ENCODE peak calls at places on chromosomes 2 and 18, in nine cellular contexts. X is progenitor cell of endocrine pancreas; K is A549; S is tibial nerve; O is left lung; C is fibroblast of mammary gland; F is CD4-positive, alpha-beta T cell; A is sigmoid colon; R is mucosa of descending colon. V is an unnamed sample.

GRCh38 chr2:60945341-60945740 is 64.0 kb downstream of the REL start:
- DNase-seq in R (no peak), O (no peak), A (no peak), C (no peak), X (no peak), S (no peak), F (no peak), K (no peak), V (no peak)

GRCh38 chr2:8885449-8886196 is 48.2 kb upstream of the KIDINS220 start:
- DNase-seq in X (no peak), A (no peak), R (no peak), O (no peak), S (no peak), C (no peak), F (no peak), K (no peak), V (no peak)

GRCh38 chr2:227472265-227473018 is 486 bp downstream of the AGFG1 start:
- DNase-seq in X (peak), R (peak), K (no peak), C (no peak), S (no peak), O (peak), A (peak), F (peak), V (peak)

GRCh38 chr2:191922736-191923651 is 76.1 kb upstream of the CAVIN2 start:
- DNase-seq in F (no peak), A (no peak), O (no peak), K (no peak), R (no peak), S (no peak), X (no peak), C (no peak), V (peak)

GRCh38 chr2:46161921-46162320 is 135.3 kb upstream of the EPAS1 start:
- DNase-seq in O (no peak), A (peak), R (no peak), C (no peak), F (no peak), K (no peak), S (no peak), X (no peak), V (no peak)

GRCh38 chr2:25494626-25495025 is 152.9 kb upstream of the DNMT3A start:
- DNase-seq in X (no peak), C (no peak), K (no peak), A (no peak), S (no peak), F (no peak), O (no peak), R (no peak), V (no peak)

GRCh38 chr2:236319036-236319435 is 54.8 kb upstream of the ASB18 start:
- DNase-seq in R (no peak), K (no peak), A (no peak), S (no peak), O (no peak), F (no peak), C (no peak), X (no peak), V (no peak)

GRCh38 chr2:241595600-241596140 is 37.1 kb downstream of the BOK start:
- DNase-seq in R (peak), S (no peak), O (no peak), X (no peak), K (no peak), C (no peak), F (no peak), A (no peak), V (no peak)

GRCh38 chr2:219461061-219461514 is 26.4 kb downstream of the SPEG start:
- DNase-seq in C (no peak), X (no peak), F (no peak), O (peak), K (no peak), S (no peak), A (peak), R (no peak), V (no peak)

GRCh38 chr2:148756292-148756975 is 111.9 kb downstream of the EPC2 start:
- DNase-seq in F (no peak), K (peak), O (no peak), R (no peak), C (peak), S (no peak), A (no peak), X (no peak), V (no peak)

GRCh38 chr2:189164732-189165131 is 14.8 kb downstream of the COL5A2 start:
- DNase-seq in R (no peak), A (peak), S (no peak), X (no peak), K (peak), F (no peak), C (peak), O (no peak), V (no peak)

GRCh38 chr2:69100220-69100723 is 87.3 kb downstream of the ANTXR1 start:
- DNase-seq in K (no peak), S (no peak), F (no peak), O (no peak), C (peak), A (peak), R (no peak), X (no peak), V (no peak)

GRCh38 chr2:222722327-222722946 is 51.0 kb downstream of the MOGAT1 start:
- DNase-seq in R (no peak), A (no peak), X (no peak), F (no peak), S (no peak), C (peak), O (no peak), K (no peak), V (peak)

GRCh38 chr2:66481100-66481549 is 46.2 kb downstream of the MEIS1 start:
- DNase-seq in F (no peak), C (no peak), S (no peak), X (no peak), O (no peak), R (no peak), K (peak), A (no peak), V (no peak)

GRCh38 chr18:11850821-11851155 is 425 bp upstream of the CHMP1B start:
- DNase-seq in A (no peak), R (no peak), S (no peak), O (no peak), X (no peak), F (no peak), C (peak), K (no peak), V (no peak)

GRCh38 chr2:196459539-196459938 is 180.0 kb upstream of the CCDC150 start:
- DNase-seq in O (no peak), K (no peak), X (no peak), C (no peak), A (no peak), S (no peak), R (no peak), F (no peak), V (no peak)

GRCh38 chr2:236107971-236108625 is 60.1 kb downstream of the GBX2 start:
- DNase-seq in R (no peak), O (no peak), S (no peak), X (no peak), C (no peak), A (no peak), F (no peak), K (no peak), V (no peak)

GRCh38 chr2:176729706-176730569 is 460.7 kb downstream of the MTX2 start:
- DNase-seq in R (no peak), C (peak), S (peak), K (no peak), F (no peak), O (no peak), X (no peak), A (no peak), V (no peak)

GRCh38 chr2:71566271-71566858 is 113.0 kb downstream of the DYSF start:
- DNase-seq in C (no peak), A (no peak), K (no peak), X (no peak), F (no peak), R (no peak), S (no peak), O (no peak), V (no peak)

GRCh38 chr2:42102606-42103450 is 55.0 kb downstream of the PKDCC start:
- DNase-seq in K (no peak), C (no peak), S (no peak), F (peak), R (peak), O (peak), X (peak), A (peak), V (peak)

GRCh38 chr2:84969511-84970265 is 1.3 kb upstream of the KCMF1 start:
- DNase-seq in O (no peak), S (no peak), K (peak), R (peak), F (no peak), A (peak), X (no peak), C (peak), V (no peak)

GRCh38 chr2:24749069-24749691 is 44.0 kb downstream of the PTRHD1 start:
- DNase-seq in X (no peak), C (no peak), R (no peak), F (no peak), S (no peak), A (no peak), K (no peak), O (no peak), V (no peak)

GRCh38 chr2:128444816-128445532 is 126.3 kb upstream of the HS6ST1 start:
- DNase-seq in R (no peak), S (no peak), A (no peak), K (no peak), C (no peak), F (no peak), O (no peak), X (no peak), V (no peak)

GRCh38 chr2:205321240-205321639 is 361.1 kb upstream of the NRP2 start:
- DNase-seq in S (no peak), O (no peak), A (no peak), C (no peak), F (no peak), R (no peak), X (no peak), K (no peak), V (no peak)

GRCh38 chr18:2036136-2036535 is 535.2 kb downstream of the METTL4 start:
- DNase-seq in F (no peak), X (no peak), K (no peak), A (no peak), R (no peak), S (no peak), O (no peak), C (no peak), V (no peak)

GRCh38 chr2:230972046-230972445 is 23.9 kb upstream of the SPATA3 start:
- DNase-seq in C (no peak), O (no peak), F (no peak), S (no peak), R (no peak), A (peak), X (no peak), K (no peak), V (no peak)

GRCh38 chr2:1598800-1599199 is 145.5 kb downstream of the PXDN start:
- DNase-seq in F (no peak), R (no peak), K (no peak), O (peak), C (no peak), A (no peak), S (no peak), X (no peak), V (no peak)

GRCh38 chr2:232162191-232162590 is 200.7 kb downstream of the DIS3L2 start:
- DNase-seq in O (no peak), R (no peak), A (no peak), F (no peak), X (no peak), S (no peak), K (no peak), C (no peak), V (no peak)

GRCh38 chr18:41121116-41121826 is 833.8 kb upstream of the PIK3C3 start:
- DNase-seq in X (no peak), C (peak), K (no peak), O (no peak), S (no peak), R (no peak), F (no peak), A (no peak), V (no peak)

GRCh38 chr2:175834472-175834871 is 167.6 kb downstream of the LNPK start:
- DNase-seq in C (no peak), X (no peak), R (no peak), K (no peak), A (no peak), S (no peak), F (no peak), O (no peak), V (no peak)

GRCh38 chr18:11518788-11519685 is 90.4 kb upstream of the SLC35G4 start:
- DNase-seq in C (peak), O (no peak), S (no peak), R (peak), K (peak), A (no peak), X (peak), F (no peak), V (peak)

GRCh38 chr2:36484454-36484853 is 113.5 kb downstream of the FEZ2 start:
- DNase-seq in X (no peak), F (no peak), K (no peak), R (no peak), A (no peak), C (no peak), S (no peak), O (no peak), V (no peak)

GRCh38 chr2:28586864-28587263 is 91.0 kb downstream of the PLB1 start:
- DNase-seq in C (no peak), A (peak), K (no peak), F (peak), R (peak), S (no peak), O (no peak), X (no peak), V (peak)

GRCh38 chr2:105113616-105114275 is 75.9 kb downstream of the MRPS9 start:
- DNase-seq in X (no peak), O (no peak), S (no peak), K (no peak), R (no peak), A (no peak), C (no peak), F (no peak), V (no peak)

GRCh38 chr2:27217173-27218121 is at the start of gene CAD:
- DNase-seq in C (peak), S (peak), X (peak), A (peak), O (peak), K (peak), R (peak), F (peak), V (peak)
- TF ChIP-seq CTCF in C (no peak), S (peak), X (peak), A (peak), O (peak), K (no peak), R (no peak), F (no peak), V (peak)

DNA sequence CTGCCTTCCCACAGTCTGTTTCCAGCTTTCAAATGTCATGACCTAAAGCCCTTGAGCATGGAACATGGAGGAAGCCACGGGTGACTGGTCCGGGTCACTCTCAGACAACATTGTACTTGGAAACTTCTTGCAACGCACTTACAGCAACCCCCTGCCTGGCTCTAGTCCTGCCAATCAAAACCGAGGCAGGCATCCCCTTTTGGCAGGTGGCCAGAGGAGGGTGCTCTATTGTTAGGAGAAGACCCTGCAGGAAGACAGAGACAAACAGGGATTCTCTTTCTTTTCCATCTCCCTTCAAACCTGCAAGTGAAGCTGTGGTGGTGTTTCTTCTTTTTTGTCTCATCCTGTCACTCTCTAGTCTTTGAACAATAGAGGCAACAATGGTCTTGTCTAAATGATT is 667.2 kb downstream of the ZEB2 start:
- DNase-seq in A (no peak), K (no peak), C (no peak), X (no peak), S (no peak), R (no peak), O (no peak), F (no peak), V (no peak)
- TF ChIP-seq CTCF in A (no peak), K (no peak), C (no peak), X (no peak), S (no peak), R (no peak), O (no peak), F (no peak), V (no peak)

GRCh38 chr2:101722878-101723277 is 25.4 kb downstream of the MAP4K4 start:
- DNase-seq in A (no peak), C (no peak), S (no peak), X (no peak), F (no peak), R (no peak), K (no peak), O (no peak), V (no peak)

GRCh38 chr2:101724113-101724450 is 26.6 kb downstream of the MAP4K4 start:
- DNase-seq in X (no peak), A (no peak), C (no peak), O (no peak), S (no peak), F (no peak), R (no peak), K (no peak), V (no peak)

GRCh38 chr2:101725038-101725437 is 27.5 kb downstream of the MAP4K4 start:
- DNase-seq in K (no peak), F (no peak), X (no peak), C (no peak), R (no peak), S (no peak), A (no peak), O (no peak), V (no peak)

GRCh38 chr2:101723366-101724112 is 26.0 kb downstream of the MAP4K4 start:
- DNase-seq in X (no peak), F (no peak), R (no peak), S (no peak), C (no peak), O (no peak), A (no peak), K (no peak), V (no peak)

DNA sequence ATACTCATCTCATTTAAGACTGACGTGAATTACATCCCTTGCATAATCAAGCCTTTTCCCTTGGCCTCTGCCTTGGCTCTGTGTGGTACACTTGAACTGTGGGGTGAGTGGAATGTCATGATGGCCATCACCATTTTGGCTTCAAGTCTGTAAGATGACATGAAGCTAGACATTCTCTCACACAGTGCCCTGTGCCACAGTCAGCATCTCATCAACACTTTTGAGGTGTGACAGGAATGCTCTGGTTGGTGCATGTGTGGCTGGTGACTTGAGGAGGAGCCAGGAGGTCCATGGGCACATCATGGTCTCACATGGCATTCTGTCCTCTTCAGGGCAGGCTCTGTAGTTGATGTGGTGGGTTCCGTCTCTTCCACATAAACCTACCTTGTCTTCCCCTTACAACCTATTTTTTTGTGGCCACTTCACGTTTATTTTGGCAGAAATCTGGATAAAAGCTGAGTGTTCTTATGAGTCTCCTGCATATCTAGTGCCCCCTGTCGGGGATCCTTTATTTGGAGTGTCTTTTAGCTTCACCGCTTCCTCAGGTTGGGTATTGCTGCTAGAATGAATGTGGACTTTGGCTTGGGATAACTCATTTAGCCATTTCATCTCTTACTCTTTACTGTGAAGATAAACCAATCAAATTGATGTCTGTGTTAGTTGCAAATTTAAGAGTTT is 28.1 kb downstream of the MAP4K4 start:
- DNase-seq in O (no peak), A (no peak), X (no peak), R (peak), K (no peak), F (no peak), C (peak), S (no peak), V (no peak)
- TF ChIP-seq CTCF in O (no peak), A (no peak), X (peak), R (no peak), K (no peak), F (no peak), C (peak), S (no peak), V (no peak)

GRCh38 chr18:36162981-36163380 is 24.3 kb upstream of the MOCOS start:
- DNase-seq in R (no peak), K (no peak), A (no peak), O (no peak), S (no peak), C (no peak), X (no peak), F (no peak), V (no peak)

GRCh38 chr18:36153771-36154170 is 24.1 kb downstream of the ELP2 start:
- DNase-seq in A (no peak), O (no peak), K (no peak), C (no peak), S (no peak), R (no peak), F (no peak), X (no peak), V (no peak)

GRCh38 chr18:36157441-36157840 is 27.7 kb downstream of the ELP2 start:
- DNase-seq in O (no peak), C (no peak), X (no peak), A (no peak), F (no peak), R (no peak), S (no peak), K (no peak), V (no peak)

GRCh38 chr18:36155960-36156757 is 26.5 kb downstream of the ELP2 start:
- DNase-seq in F (no peak), C (peak), K (no peak), O (no peak), X (no peak), S (no peak), R (no peak), A (no peak), V (no peak)

DNA sequence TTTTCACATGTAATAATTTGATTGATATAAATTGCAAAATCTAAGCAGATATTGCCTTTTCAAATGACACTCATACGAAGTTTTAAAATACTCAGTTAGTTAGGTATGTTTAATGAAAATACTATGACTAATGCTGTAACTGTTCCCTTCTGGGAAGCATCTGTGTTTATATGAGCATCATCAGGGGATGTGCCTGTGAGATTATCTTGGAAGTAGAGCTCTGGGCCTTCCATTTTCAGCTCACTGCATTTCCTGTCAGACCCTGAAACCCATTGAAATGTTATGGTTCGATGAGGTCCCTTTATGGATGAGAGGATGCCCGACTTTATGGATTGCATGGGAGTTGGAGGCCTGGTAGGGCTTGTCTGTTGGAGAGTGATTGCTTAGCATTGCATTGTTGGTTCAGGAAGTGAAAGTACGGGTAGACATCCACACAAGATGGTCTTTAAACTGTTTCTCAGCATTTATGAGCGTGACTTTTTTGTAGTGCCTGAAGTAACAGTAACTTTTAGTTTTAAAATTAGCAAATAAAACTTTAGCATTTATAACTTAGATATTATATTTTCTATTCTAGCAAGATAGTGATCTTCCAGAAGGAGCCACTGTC is 28.7 kb downstream of the ELP2 start:
- DNase-seq in O (no peak), F (no peak), R (no peak), A (no peak), K (no peak), C (peak), X (no peak), S (no peak), V (no peak)
- TF ChIP-seq CTCF in O (no peak), F (no peak), R (no peak), A (no peak), K (no peak), C (no peak), X (no peak), S (no peak), V (no peak)

GRCh38 chr18:24413148-24413547 is 13.3 kb upstream of the IMPACT start:
- DNase-seq in K (peak), R (no peak), O (no peak), X (no peak), C (no peak), S (no peak), A (no peak), F (no peak), V (no peak)
- TF ChIP-seq CTCF in K (no peak), R (peak), O (peak), X (no peak), C (peak), S (no peak), A (no peak), F (no peak), V (no peak)